ENCODE peak calls at places on chromosomes 6 and 20, in five cellular contexts. S is fibroblast of lung, A is dorsolateral prefrontal cortex, J is AG04450, X is ascending aorta. U is an unnamed sample.
A peak's percentile ranks its signal among the peaks of the same experiment; 100 is the strongest.

GRCh38 chr6:169651498-169651897 is 50.3 kb downstream of the WDR27 start:
- DNase-seq in X (no peak), S (no peak), J (no peak), A (no peak), U (no peak)

GRCh38 chr6:119096683-119097310 is 18.3 kb upstream of the FAM184A start:
- DNase-seq in S (peak; percentile 40), A (peak; percentile 45), J (no peak), X (no peak), U (no peak)

GRCh38 chr6:8785223-8785622 is 349.9 kb upstream of the SLC35B3 start:
- DNase-seq in J (no peak), A (no peak), X (no peak), S (no peak), U (peak; percentile 0)

GRCh38 chr6:55003726-55004415 is 157.3 kb downstream of the FAM83B start:
- DNase-seq in X (no peak), S (no peak), A (no peak), J (no peak), U (no peak)

GRCh38 chr20:57760698-57761412 is 51.0 kb upstream of the PMEPA1 start:
- DNase-seq in J (no peak), A (no peak), X (no peak), S (no peak), U (no peak)

GRCh38 chr20:49275634-49276033 is 2.2 kb downstream of the ZNFX1 start:
- DNase-seq in S (peak; percentile 52), J (no peak), X (no peak), A (no peak), U (no peak)

GRCh38 chr6:117206951-117207687 is 58.2 kb upstream of the VGLL2 start:
- DNase-seq in A (no peak), J (no peak), S (no peak), X (no peak), U (no peak)

GRCh38 chr6:87199787-87200186 is 44.4 kb downstream of the ZNF292 start:
- DNase-seq in J (no peak), S (no peak), X (no peak), A (no peak), U (no peak)

GRCh38 chr6:17867880-17868279 is 119.6 kb downstream of the KIF13A start:
- DNase-seq in S (peak; percentile 87), A (no peak), X (no peak), J (no peak), U (peak; percentile 53)

GRCh38 chr6:116390571-116390970 is 19.8 kb downstream of the DSE start:
- DNase-seq in A (no peak), X (no peak), S (no peak), J (no peak), U (no peak)

GRCh38 chr6:47352169-47352568 is 42.5 kb upstream of the TNFRSF21 start:
- DNase-seq in X (no peak), S (no peak), A (no peak), J (no peak), U (no peak)

GRCh38 chr6:110656492-110656891 is 158.8 kb downstream of the CDK19 start:
- DNase-seq in A (no peak), J (no peak), S (no peak), X (no peak), U (no peak)

GRCh38 chr20:38268115-38268514 is 7.6 kb upstream of the KIAA1755 start:
- DNase-seq in S (no peak), X (no peak), J (no peak), A (no peak), U (no peak)

GRCh38 chr6:2873643-2874042 is 29.5 kb downstream of the SERPINB9 start:
- DNase-seq in S (no peak), A (no peak), X (no peak), J (no peak), U (no peak)

GRCh38 chr6:2875840-2876207 is 27.3 kb downstream of the SERPINB9 start:
- DNase-seq in A (no peak), J (no peak), X (no peak), S (no peak), U (no peak)

GRCh38 chr6:2877960-2878359 is 25.1 kb downstream of the SERPINB9 start:
- DNase-seq in J (no peak), A (no peak), S (no peak), X (no peak), U (no peak)

GRCh38 chr6:2876210-2877056 is 26.7 kb downstream of the SERPINB9 start:
- DNase-seq in J (peak; percentile 45), A (peak; percentile 53), X (no peak), S (peak; percentile 90), U (peak; percentile 49)

GRCh38 chr6:2877057-2877882 is 25.8 kb downstream of the SERPINB9 start:
- DNase-seq in J (no peak), A (no peak), S (peak; percentile 35), X (no peak), U (no peak)
- H3K4me3 ChIP-seq in J (no peak overlapping the region), A (peak overlapping the region; percentile 45), S (peak overlapping the region; percentile 59), X (no peak overlapping the region), U (no peak overlapping the region)

DNA sequence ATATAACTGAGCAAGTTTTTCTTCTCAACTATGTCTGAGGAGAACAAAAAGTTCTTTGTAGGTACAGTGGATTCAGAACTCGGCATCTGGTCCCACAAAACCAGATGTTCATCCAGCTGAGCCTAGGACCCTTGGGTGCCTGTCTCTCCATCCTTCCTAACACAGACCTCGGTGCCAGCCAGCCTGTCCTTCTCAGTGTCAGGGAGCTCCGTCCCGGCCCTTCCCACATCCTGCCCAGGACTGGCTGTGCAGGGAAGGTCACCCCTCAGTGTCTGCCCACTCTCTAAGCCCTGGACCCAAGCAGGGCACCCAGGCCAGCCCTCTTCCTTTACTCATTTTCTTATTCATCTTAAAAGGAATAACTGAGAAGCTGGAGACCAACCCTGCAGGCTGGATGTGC is 32.0 kb upstream of the AGPAT4 start:
- DNase-seq in J (no peak), A (peak; percentile 48), X (no peak), S (no peak), U (no peak)
- H3K4me3 ChIP-seq in J (no peak overlapping the region), A (no peak overlapping the region), X (no peak overlapping the region), S (no peak overlapping the region), U (no peak overlapping the region)

DNA sequence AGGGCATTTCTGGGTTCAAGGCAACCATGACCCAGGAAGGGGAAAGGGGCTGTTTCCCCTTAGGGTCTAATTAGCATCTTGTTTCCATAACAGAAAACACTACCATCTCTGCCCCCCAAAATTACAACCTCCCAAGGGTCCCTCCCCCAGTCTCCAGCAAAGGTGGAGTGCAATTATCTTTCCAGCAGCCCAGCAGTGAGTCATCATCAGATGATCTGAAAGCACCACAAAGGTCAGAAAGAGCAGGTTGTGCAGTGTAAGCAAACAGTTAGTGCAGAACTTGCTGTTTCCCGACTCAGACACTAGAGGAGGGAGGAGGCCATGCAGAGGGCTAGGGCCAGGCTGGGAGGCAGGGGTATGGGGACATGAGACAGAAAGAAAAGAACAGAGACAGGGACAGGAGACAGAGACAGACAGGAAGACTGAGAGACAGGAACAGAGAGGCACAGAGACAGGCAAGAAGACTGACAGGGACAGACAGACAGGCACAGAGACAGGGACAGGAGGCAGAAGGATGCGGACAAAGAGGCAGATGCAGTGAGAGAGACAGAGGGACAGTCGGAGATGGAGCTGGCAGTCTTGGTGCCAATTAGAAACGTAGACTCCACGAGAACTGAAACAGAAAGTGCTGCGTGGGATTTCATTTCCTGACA is 62.5 kb downstream of the PYGB start:
- DNase-seq in J (peak; percentile 82), A (peak; percentile 64), X (peak; percentile 43), S (peak; percentile 90), U (peak; percentile 70)
- H3K4me3 ChIP-seq in J (peak overlapping the region; percentile 51), A (no peak overlapping the region), X (peak overlapping the region; percentile 32), S (peak overlapping the region; percentile 42), U (peak overlapping the region; percentile 31)

DNA sequence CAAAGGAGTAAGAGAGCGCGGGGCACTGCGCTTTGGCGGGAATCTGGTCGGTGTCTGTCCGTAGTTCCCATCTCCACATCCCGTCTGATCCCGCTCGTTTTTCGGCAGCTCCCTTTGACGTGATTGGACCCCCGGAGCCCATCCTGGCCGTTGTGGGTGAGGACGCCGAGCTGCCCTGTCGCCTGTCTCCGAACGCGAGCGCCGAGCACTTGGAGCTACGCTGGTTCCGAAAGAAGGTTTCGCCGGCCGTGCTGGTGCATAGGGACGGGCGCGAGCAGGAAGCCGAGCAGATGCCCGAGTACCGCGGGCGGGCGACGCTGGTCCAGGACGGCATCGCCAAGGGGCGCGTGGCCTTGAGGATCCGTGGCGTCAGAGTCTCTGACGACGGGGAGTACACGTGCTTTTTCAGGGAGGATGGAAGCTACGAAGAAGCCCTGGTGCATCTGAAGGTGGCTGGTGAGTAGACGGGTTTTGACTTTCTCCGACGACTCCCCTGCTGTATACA is 1.4 kb downstream of the BTN1A1 start:
- DNase-seq in X (no peak), J (no peak), A (peak; percentile 44), S (peak; percentile 27), U (no peak)
- H3K4me3 ChIP-seq in X (peak overlapping the region; percentile 51), J (peak overlapping the region; percentile 50), A (peak overlapping the region; percentile 29), S (peak overlapping the region; percentile 32), U (no peak overlapping the region)

DNA sequence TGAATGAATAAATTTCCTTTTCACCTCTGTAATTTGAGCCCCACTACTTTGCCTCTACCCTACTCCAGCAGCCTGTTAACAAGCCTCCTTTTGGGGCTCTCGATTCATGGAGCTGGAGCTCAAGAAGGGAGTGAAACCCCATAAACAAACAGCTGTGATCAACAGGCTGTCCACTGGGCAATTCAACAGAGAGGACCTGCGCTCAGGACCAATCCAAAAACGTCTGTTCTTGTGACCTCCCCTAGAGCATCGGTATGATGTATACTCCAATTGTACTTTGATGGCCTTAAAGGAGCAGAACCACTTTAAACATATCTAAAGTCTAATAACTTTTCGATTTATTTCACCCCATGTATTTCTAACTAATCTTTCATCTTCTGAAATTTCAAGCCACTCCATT is 37.4 kb downstream of the HIVEP2 start:
- DNase-seq in J (no peak), X (no peak), S (no peak), A (no peak), U (no peak)
- H3K4me3 ChIP-seq in J (no peak overlapping the region), X (no peak overlapping the region), S (no peak overlapping the region), A (no peak overlapping the region), U (no peak overlapping the region)

DNA sequence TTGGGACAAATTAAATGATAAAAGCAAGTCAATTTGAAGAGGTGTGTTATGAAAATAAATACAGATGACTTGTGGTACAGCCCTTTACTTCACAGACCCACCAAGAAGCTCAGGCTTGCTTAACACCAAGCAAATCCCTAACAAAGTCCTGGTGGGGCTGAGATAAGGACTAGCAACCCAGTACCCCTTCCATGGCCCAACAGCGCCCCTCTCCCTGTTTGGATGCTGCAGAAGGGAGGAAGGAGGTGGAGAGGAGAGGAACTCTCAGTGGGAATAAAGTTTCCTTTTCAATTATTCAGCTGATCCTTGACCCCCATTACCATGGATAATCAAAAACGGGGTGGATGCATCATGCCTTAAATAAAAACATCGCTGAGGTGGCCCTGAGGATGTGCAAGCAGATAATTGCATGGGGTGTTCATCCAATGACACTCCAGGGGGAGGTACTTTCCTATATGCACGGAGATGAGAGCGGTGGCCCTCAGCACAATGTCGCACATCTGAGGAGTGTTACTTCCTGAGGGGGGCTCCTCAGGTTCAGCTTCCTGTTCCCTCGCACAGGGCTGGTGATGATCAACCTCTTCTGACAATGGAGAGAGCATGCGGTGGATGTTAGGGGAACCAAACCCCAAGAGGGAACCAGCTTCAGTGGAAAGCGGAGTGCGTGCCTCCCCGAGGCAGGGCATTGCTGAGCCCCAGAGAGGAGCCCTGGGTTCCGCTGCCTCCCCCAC is 4.4 kb upstream of the ZNF831 start:
- DNase-seq in A (no peak), J (no peak), S (no peak), X (no peak), U (no peak)
- H3K4me3 ChIP-seq in A (no peak overlapping the region), J (no peak overlapping the region), S (no peak overlapping the region), X (no peak overlapping the region), U (no peak overlapping the region)

GRCh38 chr6:113856011-113856551 is 1.1 kb upstream of the MARCKS start:
- DNase-seq in A (no peak), J (no peak), X (no peak), S (peak; percentile 66), U (no peak)
- H3K4me3 ChIP-seq in A (peak overlapping the region; percentile 89), J (peak overlapping the region; percentile 99), X (peak overlapping the region; percentile 70), S (peak overlapping the region; percentile 93), U (peak overlapping the region; percentile 89)